ENCODE peak calls at places on chromosomes 2 and 18, in five cellular contexts. N, M, Y, I and H are unnamed samples.

GRCh38 chr2:204483497-204484164 is 61.6 kb upstream of the PARD3B start:
- DNase-seq in Y (no peak), N (peak; percentile 41), M (no peak), I (peak; percentile 57), H (no peak)

GRCh38 chr2:71243548-71244301 is 16.8 kb upstream of the PAIP2B start:
- DNase-seq in N (no peak), I (peak; percentile 33), M (peak; percentile 78), Y (no peak), H (no peak)

GRCh38 chr2:224513991-224514390 is 71.2 kb downstream of the CUL3 start:
- DNase-seq in M (no peak), I (no peak), N (no peak), Y (no peak), H (no peak)

GRCh38 chr2:123513351-123513750 is 511.7 kb upstream of the CNTNAP5 start:
- DNase-seq in N (no peak), Y (no peak), M (no peak), I (no peak), H (no peak)

GRCh38 chr2:38668787-38669479 is 3.0 kb downstream of the GALM start:
- DNase-seq in I (no peak), Y (no peak), M (no peak), N (no peak), H (no peak)

GRCh38 chr2:158024288-158024898 is 77.3 kb upstream of the UPP2 start:
- DNase-seq in N (peak; percentile 54), Y (peak; percentile 45), I (peak; percentile 42), M (no peak), H (no peak)

GRCh38 chr18:48909721-48910120 is 41.0 kb downstream of the SMAD7 start:
- DNase-seq in I (no peak), M (no peak), N (no peak), Y (no peak), H (no peak)

GRCh38 chr2:96921561-96922303 is 51.9 kb upstream of the SEMA4C start:
- DNase-seq in M (no peak), N (no peak), I (no peak), Y (no peak), H (no peak)

GRCh38 chr2:27369471-27370025 is 590 bp downstream of the EIF2B4 start:
- DNase-seq in I (peak; percentile 61), M (no peak), Y (no peak), N (peak; percentile 59), H (no peak)

GRCh38 chr2:3280683-3281520 is 96.7 kb downstream of the EIPR1 start:
- DNase-seq in Y (no peak), M (peak; percentile 10), I (peak; percentile 16), N (peak; percentile 16), H (no peak)

GRCh38 chr2:97966545-97967215 is 29.1 kb downstream of the TMEM131 start:
- DNase-seq in M (no peak), N (no peak), Y (no peak), I (no peak), H (no peak)

GRCh38 chr2:203534486-203535077 is 519 bp downstream of the RAPH1 start:
- DNase-seq in I (no peak), N (no peak), Y (peak; percentile 67), M (peak; percentile 81), H (peak; percentile 41)

GRCh38 chr2:165778653-165779451 is 15.2 kb downstream of the GALNT3 start:
- DNase-seq in M (no peak), N (no peak), Y (peak; percentile 38), I (no peak), H (no peak)

DNA sequence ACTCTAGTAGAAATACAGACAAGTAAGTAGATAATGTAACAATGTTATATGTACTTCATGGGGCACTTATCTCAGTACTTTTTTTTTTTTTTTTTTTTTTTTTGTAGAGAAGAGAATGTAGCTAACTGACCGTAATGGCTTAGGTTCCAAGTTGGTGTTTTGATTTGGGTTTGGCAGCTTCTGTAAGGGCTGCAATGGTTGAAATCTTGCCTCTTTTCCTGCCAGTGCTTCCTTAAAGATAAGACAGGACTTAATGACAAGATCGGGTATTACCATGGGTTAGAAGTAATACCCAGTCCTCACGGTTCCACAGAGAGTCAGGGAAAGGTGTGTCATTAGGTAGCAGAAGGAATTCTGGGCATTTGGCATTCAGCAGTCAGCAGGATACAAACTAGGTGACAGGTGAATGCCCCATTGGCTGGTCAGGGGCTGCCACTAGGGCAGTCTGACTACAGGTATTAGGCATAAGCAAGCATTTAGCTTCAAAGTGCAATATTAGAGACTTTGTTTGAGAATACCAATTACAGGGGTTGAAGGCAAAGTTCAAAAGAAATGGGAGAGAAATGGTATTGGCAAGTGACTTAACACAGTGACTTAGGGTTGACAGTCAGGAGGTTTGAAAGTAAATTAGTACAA is 189.4 kb upstream of the RND3 start:
- DNase-seq in Y (no peak), N (no peak), I (no peak), M (no peak), H (no peak)
- H3K27ac ChIP-seq in Y (no peak overlapping the region), N (no peak overlapping the region), I (no peak overlapping the region), M (no peak overlapping the region), H (no peak overlapping the region)

DNA sequence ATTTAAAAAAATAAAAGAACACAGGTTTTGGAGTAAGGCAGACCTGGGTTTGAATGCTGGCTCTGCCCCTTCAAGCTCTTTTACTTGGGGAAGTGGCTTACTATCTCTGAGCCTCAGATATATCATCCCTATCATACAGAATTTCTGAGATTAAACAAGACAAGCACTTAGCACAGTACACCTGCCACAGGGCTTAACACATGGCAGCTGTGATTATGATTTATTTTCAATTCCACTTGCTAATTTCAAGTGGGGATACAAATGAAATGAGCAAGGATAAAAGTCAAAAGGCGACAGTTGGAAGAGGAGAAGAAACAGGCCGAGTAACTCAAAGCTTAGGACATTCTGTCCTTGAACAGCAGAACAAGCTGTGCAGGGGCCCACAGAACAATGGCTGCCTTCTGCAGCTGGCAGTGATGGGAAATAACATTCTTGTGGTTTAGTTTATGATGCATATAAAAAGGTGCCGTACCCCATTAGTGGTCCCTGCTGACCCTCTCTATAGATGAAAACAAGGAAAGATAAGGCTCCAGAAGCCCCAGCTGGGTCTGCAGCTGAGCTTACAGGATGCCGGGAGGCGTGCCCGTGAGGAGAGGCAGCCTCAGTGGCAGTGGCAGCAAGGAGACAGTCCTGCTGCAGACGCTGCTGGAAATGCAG is 45.3 kb downstream of the KIF3C start:
- DNase-seq in N (no peak), M (no peak), I (no peak), Y (no peak), H (no peak)
- H3K27ac ChIP-seq in N (no peak overlapping the region), M (peak overlapping the region; percentile 59), I (no peak overlapping the region), Y (no peak overlapping the region), H (peak overlapping the region; percentile 78)

GRCh38 chr2:177298191-177298590 is 33.7 kb upstream of the NFE2L2 start:
- DNase-seq in N (no peak), Y (no peak), M (no peak), I (no peak), H (no peak)
- H3K27ac ChIP-seq in N (no peak overlapping the region), Y (no peak overlapping the region), M (no peak overlapping the region), I (no peak overlapping the region), H (no peak overlapping the region)

GRCh38 chr18:79424880-79425572 is 29.3 kb downstream of the NFATC1 start:
- DNase-seq in N (no peak), Y (no peak), M (peak; percentile 49), I (no peak), H (no peak)
- H3K27ac ChIP-seq in N (no peak overlapping the region), Y (no peak overlapping the region), M (no peak overlapping the region), I (no peak overlapping the region), H (no peak overlapping the region)

DNA sequence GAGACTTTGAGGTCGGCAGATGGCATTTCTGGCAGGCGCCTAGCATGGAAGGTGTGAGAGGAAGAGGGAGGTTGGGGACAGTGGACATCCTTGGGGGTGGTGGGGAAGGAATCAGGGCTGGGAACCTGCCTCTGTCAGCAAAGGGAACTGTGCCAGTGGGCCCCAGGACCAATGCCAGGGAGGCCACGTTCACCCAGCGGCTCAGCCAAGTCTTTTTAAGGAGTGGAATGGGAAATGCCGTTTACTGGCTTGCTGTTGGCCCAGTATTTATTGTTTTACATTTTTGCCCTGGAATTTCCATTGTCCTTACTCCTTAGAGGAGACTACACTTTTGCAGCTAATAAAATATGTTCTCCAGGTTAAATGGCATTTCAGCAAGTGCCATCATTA is 135.2 kb downstream of the MCFD2 start:
- DNase-seq in M (peak; percentile 86), N (no peak), I (no peak), Y (no peak), H (no peak)
- H3K27ac ChIP-seq in M (peak overlapping the region; percentile 83), N (peak overlapping the region; percentile 13), I (no peak overlapping the region), Y (no peak overlapping the region), H (no peak overlapping the region)

GRCh38 chr2:217249086-217249485 is 389.2 kb upstream of the TNP1 start:
- DNase-seq in I (no peak), Y (no peak), M (no peak), N (no peak), H (no peak)
- H3K27ac ChIP-seq in I (no peak overlapping the region), Y (no peak overlapping the region), M (peak overlapping the region; percentile 8), N (peak overlapping the region; percentile 75), H (peak overlapping the region; percentile 44)

GRCh38 chr2:113176696-113177355 is 3.1 kb downstream of the PSD4 start:
- DNase-seq in Y (no peak), I (no peak), M (no peak), N (no peak), H (no peak)
- H3K27ac ChIP-seq in Y (peak overlapping the region; percentile 87), I (no peak overlapping the region), M (no peak overlapping the region), N (no peak overlapping the region), H (no peak overlapping the region)

GRCh38 chr2:134410831-134411231 is 157.0 kb downstream of the MGAT5 start:
- DNase-seq in N (no peak), Y (peak; percentile 38), I (no peak), M (no peak), H (no peak)
- H3K27ac ChIP-seq in N (peak overlapping the region; percentile 47), Y (peak overlapping the region; percentile 99), I (no peak overlapping the region), M (peak overlapping the region; percentile 37), H (peak overlapping the region; percentile 88)

GRCh38 chr2:127161176-127162136 is 54.5 kb upstream of the BIN1 start:
- DNase-seq in Y (no peak), I (no peak), M (no peak), N (no peak), H (no peak)
- H3K27ac ChIP-seq in Y (no peak overlapping the region), I (no peak overlapping the region), M (no peak overlapping the region), N (no peak overlapping the region), H (no peak overlapping the region)

GRCh38 chr2:147181351-147182029 is 663.3 kb upstream of the ACVR2A start:
- DNase-seq in M (no peak), N (no peak), I (no peak), Y (no peak), H (no peak)
- H3K27ac ChIP-seq in M (no peak overlapping the region), N (peak overlapping the region; percentile 78), I (no peak overlapping the region), Y (no peak overlapping the region), H (no peak overlapping the region)